ENCODE peak calls at places on chromosomes 4 and X, in four cellular contexts. N is colonic mucosa, M is right atrium auricular region, P is right cardiac atrium. W is an unnamed sample.
A peak's percentile ranks its signal among the peaks of the same experiment; 100 is the strongest.

GRCh38 chr4:183840311-183840710 is 64.8 kb upstream of the STOX2 start:
- DNase-seq in P (peak; percentile 84), M (peak; percentile 88), N (peak; percentile 75), W (peak; percentile 84)

GRCh38 chr4:158938462-158939044 is 164.3 kb upstream of the RAPGEF2 start:
- DNase-seq in P (no peak), M (no peak), N (no peak), W (no peak)

GRCh38 chr4:84389406-84389805 is 109.7 kb downstream of the NKX6-1 start:
- DNase-seq in M (no peak), P (no peak), N (no peak), W (no peak)

GRCh38 chrX:68677998-68678397 is 30.5 kb downstream of the STARD8 start:
- DNase-seq in N (no peak), M (no peak), P (no peak), W (no peak)

GRCh38 chrX:2184089-2184488 is 316.7 kb downstream of the DHRSX start:
- DNase-seq in N (no peak), M (no peak), P (no peak), W (no peak)

GRCh38 chrX:79568309-79568708 is 201.2 kb upstream of the ITM2A start:
- DNase-seq in P (no peak), N (no peak), M (no peak), W (no peak)

GRCh38 chrX:153667931-153668396 is 5.6 kb downstream of the PNCK start:
- DNase-seq in M (peak; percentile 82), P (peak; percentile 86), N (peak; percentile 79), W (peak; percentile 94)

GRCh38 chr4:8514391-8514790 is 65.8 kb upstream of the GPR78 start:
- DNase-seq in N (no peak), P (no peak), M (no peak), W (no peak)

GRCh38 chr4:20026456-20026855 is 225.2 kb upstream of the SLIT2 start:
- DNase-seq in P (no peak), M (no peak), N (no peak), W (no peak)

GRCh38 chr4:186329372-186329771 is 63.4 kb downstream of the F11 start:
- DNase-seq in N (no peak), P (no peak), M (no peak), W (no peak)

GRCh38 chr4:83150563-83151330 is 36.2 kb upstream of the PLAC8 start:
- DNase-seq in M (no peak), N (no peak), P (no peak), W (no peak)

GRCh38 chr4:110484767-110485166 is 8.8 kb downstream of the ENPEP start:
- DNase-seq in M (no peak), N (no peak), P (no peak), W (no peak)

GRCh38 chrX:27918799-27919198 is 62.5 kb downstream of the DCAF8L1 start:
- DNase-seq in N (peak; percentile 54), P (no peak), M (no peak), W (no peak)

GRCh38 chr4:189940178-189941004 is at the start of gene FRG1:
- DNase-seq in M (peak; percentile 95), N (peak; percentile 95), P (peak; percentile 96), W (peak; percentile 97)

GRCh38 chr4:24644983-24645764 is 60.8 kb upstream of the DHX15 start:
- DNase-seq in P (no peak), M (no peak), N (peak; percentile 17), W (no peak)

GRCh38 chr4:57945298-57945697 is 835.1 kb upstream of the IGFBP7 start:
- DNase-seq in P (no peak), M (no peak), N (no peak), W (no peak)
- H3K27ac ChIP-seq in P (no peak overlapping the region), M (no peak overlapping the region), N (no peak overlapping the region), W (no peak overlapping the region)

GRCh38 chr4:43842594-43842993 is 606.0 kb downstream of the KCTD8 start:
- DNase-seq in P (no peak), N (no peak), M (no peak), W (no peak)
- H3K27ac ChIP-seq in P (no peak overlapping the region), N (no peak overlapping the region), M (no peak overlapping the region), W (no peak overlapping the region)

DNA sequence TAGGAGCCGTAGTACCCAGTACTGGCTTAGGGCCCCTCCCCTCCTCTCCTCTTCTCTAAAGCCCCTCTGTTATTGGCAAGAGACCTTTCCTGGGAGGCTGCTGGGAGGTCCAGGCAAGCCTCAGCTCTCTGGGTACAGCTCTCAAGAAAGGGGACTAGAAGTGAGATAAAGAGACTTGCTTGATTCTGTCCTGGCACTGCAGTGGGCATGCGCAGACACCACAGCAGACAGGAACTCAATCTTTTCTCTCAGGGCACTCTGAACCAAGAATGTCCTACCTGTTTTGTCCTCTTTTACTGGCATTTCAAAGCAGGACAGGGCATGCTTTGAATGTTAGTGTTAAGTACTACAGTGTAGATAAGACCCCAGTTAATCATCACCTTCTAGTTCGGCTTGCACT is 74.9 kb downstream of the NYX start:
- DNase-seq in N (no peak), M (no peak), P (no peak), W (no peak)
- H3K27ac ChIP-seq in N (no peak overlapping the region), M (no peak overlapping the region), P (no peak overlapping the region), W (no peak overlapping the region)

DNA sequence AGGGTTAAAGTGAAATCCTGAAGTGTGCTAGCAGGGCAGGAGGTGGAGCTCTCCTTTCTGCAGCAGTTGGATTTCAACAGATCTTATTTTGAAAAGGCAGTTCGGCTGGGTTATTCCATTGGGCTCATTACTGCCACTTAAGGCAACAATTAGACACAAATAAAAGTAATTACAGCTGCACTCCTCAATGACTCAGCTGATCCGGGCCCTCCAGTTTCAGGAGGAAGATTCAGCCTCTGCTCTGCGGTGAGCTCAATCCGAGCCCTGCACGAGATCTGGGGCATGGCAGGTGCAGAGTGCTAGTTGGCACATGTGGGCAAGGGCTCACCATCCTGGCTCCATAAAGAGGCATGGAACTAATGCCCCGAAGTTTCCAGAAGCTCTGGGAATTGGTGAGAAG is 85.4 kb downstream of the PHKA2 start:
- DNase-seq in P (no peak), N (no peak), M (no peak), W (peak; percentile 19)
- H3K27ac ChIP-seq in P (no peak overlapping the region), N (no peak overlapping the region), M (no peak overlapping the region), W (no peak overlapping the region)

W was measured in aorta.